ENCODE peak calls at places on chromosome 14, in six cellular contexts. R is fibroblast of lung; C is CD8-positive, alpha-beta memory T cell; P is right lobe of liver; E is neural progenitor cell; G is CD4-positive, CD25-positive, alpha-beta regulatory T cell. S is an unnamed sample. For H3K4me1 and H3K36me3, the result is how much of the 10 kb centered on the place peaks cover.

GRCh38 chr14:81464253-81465001 is 64.3 kb upstream of the STON2 start:
- DNase-seq in R (peak), P (no peak), C (peak), G (peak), E (peak), S (no peak)

GRCh38 chr14:21025374-21026151 is 702 bp upstream of the NDRG2 start:
- DNase-seq in C (no peak), G (no peak), E (peak), P (peak), R (no peak), S (peak)

GRCh38 chr14:32372154-32372553 is 43.1 kb downstream of the AKAP6 start:
- DNase-seq in E (no peak), P (no peak), G (no peak), C (no peak), R (peak), S (no peak)

GRCh38 chr14:82029038-82029437 is 495.4 kb upstream of the SEL1L start:
- DNase-seq in R (no peak), G (no peak), C (no peak), E (no peak), P (no peak), S (no peak)

GRCh38 chr14:60565211-60565610 is 56.3 kb downstream of the SIX6 start:
- DNase-seq in P (no peak), C (no peak), G (no peak), R (peak), E (no peak), S (no peak)

GRCh38 chr14:104516906-104517305 is 62.7 kb upstream of the C14orf180 start:
- DNase-seq in G (no peak), C (no peak), E (no peak), R (no peak), P (no peak), S (no peak)

GRCh38 chr14:31207746-31208545 is at the start of gene HECTD1:
- DNase-seq in G (peak), P (peak), E (peak), C (peak), R (peak), S (peak)

GRCh38 chr14:39276579-39277114 is 42.9 kb downstream of the MIA2 start:
- DNase-seq in C (no peak), E (no peak), R (no peak), G (no peak), P (no peak), S (no peak)

GRCh38 chr14:73759714-73760597 is 45.8 kb upstream of the PNMA1 start:
- DNase-seq in E (peak), P (peak), R (peak), C (peak), G (peak), S (peak)

GRCh38 chr14:103126088-103126872 is 3.0 kb downstream of the TNFAIP2 start:
- DNase-seq in P (peak), G (no peak), E (no peak), C (no peak), R (no peak), S (peak)

GRCh38 chr14:59707778-59708635 is 131.4 kb upstream of the CCDC175 start:
- DNase-seq in R (peak), G (no peak), E (no peak), C (no peak), P (peak), S (no peak)

GRCh38 chr14:105201156-105201927 is 20.2 kb upstream of the NUDT14 start:
- DNase-seq in C (no peak), P (no peak), E (peak), R (no peak), G (no peak), S (no peak)

GRCh38 chr14:101365329-101366158 is 195.8 kb upstream of the DIO3 start:
- DNase-seq in E (peak), C (no peak), P (no peak), R (no peak), G (no peak), S (no peak)

GRCh38 chr14:35331605-35332516 is 39.7 kb downstream of the PSMA6 start:
- DNase-seq in P (peak), R (peak), G (no peak), E (no peak), C (no peak), S (no peak)

GRCh38 chr14:80669416-80669815 is 272.1 kb downstream of the CEP128 start:
- DNase-seq in C (no peak), G (no peak), P (no peak), R (peak), E (no peak), S (no peak)

GRCh38 chr14:82504894-82505293 is 971.2 kb upstream of the SEL1L start:
- DNase-seq in C (no peak), G (no peak), P (no peak), E (no peak), R (no peak), S (no peak)

GRCh38 chr14:23643533-23644194 is 7.5 kb downstream of the DHRS2 start:
- DNase-seq in R (no peak), C (no peak), P (no peak), E (no peak), G (no peak), S (no peak)

GRCh38 chr14:102158797-102159196 is 19.1 kb downstream of the WDR20 start:
- DNase-seq in P (no peak), G (no peak), R (no peak), C (no peak), E (no peak), S (no peak)

GRCh38 chr14:85934886-85935254 is 404.9 kb downstream of the FLRT2 start:
- DNase-seq in R (peak), G (no peak), C (no peak), E (no peak), P (no peak), S (no peak)

GRCh38 chr14:45698462-45699134 is 445.6 kb upstream of the MIS18BP1 start:
- DNase-seq in P (no peak), R (no peak), C (no peak), G (no peak), E (no peak), S (no peak)

GRCh38 chr14:26622611-26623010 is 24.8 kb upstream of the NOVA1 start:
- DNase-seq in E (no peak), C (no peak), P (no peak), G (no peak), R (peak), S (no peak)

GRCh38 chr14:89908712-89909450 is 45.6 kb downstream of the EFCAB11 start:
- DNase-seq in E (no peak), G (no peak), R (peak), P (no peak), C (no peak), S (no peak)

GRCh38 chr14:24051162-24051788 is 534 bp upstream of the CARMIL3 start:
- DNase-seq in R (no peak), E (no peak), G (no peak), C (no peak), P (no peak), S (no peak)

GRCh38 chr14:99194136-99194535 is 77.9 kb downstream of the BCL11B start:
- DNase-seq in R (no peak), E (no peak), G (no peak), C (no peak), P (no peak), S (no peak)

GRCh38 chr14:71165121-71165574 is 257.9 kb downstream of the PCNX1 start:
- DNase-seq in C (no peak), E (no peak), P (no peak), G (no peak), R (peak), S (no peak)

GRCh38 chr14:24129410-24129998 is 955 bp upstream of the FITM1 start:
- DNase-seq in G (no peak), C (no peak), P (no peak), E (no peak), R (no peak), S (peak)

GRCh38 chr14:52923902-52924575 is 26.8 kb downstream of the FERMT2 start:
- DNase-seq in C (no peak), E (no peak), P (no peak), G (no peak), R (no peak), S (no peak)

GRCh38 chr14:93941293-93941910 is 14.3 kb downstream of the FAM181A start:
- DNase-seq in R (peak), G (no peak), P (no peak), C (no peak), E (no peak), S (no peak)

GRCh38 chr14:35046751-35047536 is 872 bp downstream of the FAM177A1 start:
- DNase-seq in G (no peak), C (peak), P (no peak), E (no peak), R (peak), S (peak)

GRCh38 chr14:30443368-30444007 is 115.5 kb upstream of the G2E3 start:
- DNase-seq in R (peak), G (no peak), P (no peak), E (peak), C (no peak), S (no peak)

GRCh38 chr14:73237219-73237785 is at the start of gene PAPLN:
- DNase-seq in G (no peak), P (peak), R (peak), E (peak), C (no peak), S (peak)

GRCh38 chr14:100872641-100873071 is 30.9 kb downstream of the RTL1 start:
- DNase-seq in C (no peak), P (peak), R (peak), E (no peak), G (no peak), S (peak)

GRCh38 chr14:73663548-73664212 is 18.9 kb downstream of the DNAL1 start:
- DNase-seq in R (peak), C (no peak), G (no peak), P (no peak), E (no peak), S (no peak)

GRCh38 chr14:20609215-20610001 is 18.2 kb upstream of the RNASE12 start:
- DNase-seq in R (peak), G (peak), P (peak), C (peak), E (peak), S (no peak)

DNA sequence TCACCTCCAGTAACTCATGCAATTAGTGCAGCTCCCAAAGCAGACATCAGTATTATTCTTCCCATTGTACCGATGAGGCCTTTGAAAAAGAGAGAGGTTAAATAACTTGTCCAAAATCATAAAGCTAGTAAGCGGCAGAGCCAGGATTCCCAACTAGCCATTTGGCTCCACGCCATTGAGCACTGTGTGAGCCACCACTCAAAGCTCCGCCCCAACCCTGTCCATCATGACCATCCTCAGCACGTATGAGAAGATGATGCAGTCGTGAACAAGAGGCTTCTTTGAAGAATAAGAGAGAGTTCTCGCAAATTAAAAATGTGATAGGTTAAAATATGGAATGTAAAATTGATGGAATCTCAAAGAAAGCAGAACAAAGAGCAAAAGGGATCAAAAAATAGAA is 14.6 kb downstream of the CLMN start:
- DNase-seq in C (no peak), R (no peak), G (no peak), E (no peak), P (no peak), S (no peak)
- H3K4me1 ChIP-seq in C (under half), R (under half), G (under half), E (under half), P (half or more), S (under half)

GRCh38 chr14:63852817-63853730 is at the start of gene SYNE2:
- DNase-seq in R (peak), C (peak), E (peak), G (peak), P (peak), S (peak)

GRCh38 chr14:63853831-63854293 is 1.1 kb downstream of the SYNE2 start:
- DNase-seq in C (peak), P (peak), E (peak), G (peak), R (peak), S (peak)

GRCh38 chr14:63855272-63855671 is 2.5 kb downstream of the SYNE2 start:
- DNase-seq in P (no peak), C (no peak), E (no peak), R (no peak), G (no peak), S (no peak)

GRCh38 chr14:63854330-63854729 is 1.5 kb downstream of the SYNE2 start:
- DNase-seq in G (no peak), R (no peak), P (no peak), C (no peak), E (peak), S (no peak)

DNA sequence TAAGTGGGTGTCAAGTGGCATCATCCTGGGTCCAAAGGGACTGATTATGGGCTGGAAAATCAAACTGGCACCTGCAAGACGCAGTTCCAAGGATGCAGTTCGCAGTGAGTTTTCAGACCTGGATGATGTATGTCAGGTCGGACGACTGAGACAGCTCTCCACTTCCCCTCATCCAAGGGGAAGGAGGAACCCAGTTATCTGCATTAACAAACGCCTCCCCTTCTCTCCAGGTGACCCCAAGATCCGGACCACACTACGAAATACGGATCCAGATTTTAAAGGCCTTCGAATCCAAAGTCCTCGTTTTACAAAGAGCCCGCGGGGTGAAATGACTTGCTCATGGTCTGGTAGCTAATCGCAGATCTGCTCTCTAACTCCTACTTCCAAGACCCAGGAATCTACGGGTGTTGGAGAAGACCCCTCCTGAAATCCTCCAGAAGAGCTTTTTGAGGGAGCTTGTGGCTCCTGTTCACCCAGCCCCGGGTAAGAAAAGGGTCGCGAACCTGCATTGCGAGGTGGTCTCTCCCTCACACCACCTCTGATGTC is 460 bp upstream of the SYNE2 start:
- DNase-seq in P (no peak), R (peak), G (no peak), C (no peak), E (no peak), S (no peak)
- H3K36me3 ChIP-seq in P (under half), R (under half), G (under half), C (under half), E (under half), S (under half)

GRCh38 chr14:75446447-75446846 is 18.6 kb downstream of the JDP2 start:
- DNase-seq in C (no peak), E (no peak), P (no peak), R (no peak), G (no peak), S (no peak)

GRCh38 chr14:75450381-75451276 is 22.8 kb downstream of the JDP2 start:
- DNase-seq in P (peak), R (peak), G (no peak), C (no peak), E (no peak), S (peak)

GRCh38 chr14:75448209-75448608 is 20.4 kb downstream of the JDP2 start:
- DNase-seq in P (no peak), G (no peak), C (no peak), R (no peak), E (no peak), S (no peak)

GRCh38 chr14:75452324-75452723 is 24.5 kb downstream of the JDP2 start:
- DNase-seq in G (no peak), R (no peak), C (no peak), P (peak), E (no peak), S (no peak)

GRCh38 chr14:75449703-75450102 is 21.9 kb downstream of the JDP2 start:
- DNase-seq in G (no peak), R (no peak), P (no peak), E (no peak), C (no peak), S (no peak)
- H3K4me3 ChIP-seq in G (no peak), R (no peak), P (no peak), E (no peak), C (no peak), S (no peak)

GRCh38 chr14:68824517-68825347 is 31.9 kb upstream of the ZFP36L1 start:
- DNase-seq in E (peak), R (peak), P (peak), G (no peak), C (no peak), S (peak)
- H3K4me1 ChIP-seq in E (under half), R (under half), P (half or more), G (under half), C (under half), S (under half)

GRCh38 chr14:91466192-91466591 is 43.9 kb downstream of the PPP4R3A start:
- DNase-seq in E (no peak), C (no peak), R (peak), P (no peak), G (no peak), S (no peak)

GRCh38 chr14:91464615-91465205 is 45.4 kb downstream of the PPP4R3A start:
- DNase-seq in R (no peak), E (peak), G (no peak), C (no peak), P (no peak), S (no peak)

GRCh38 chr14:91473046-91473445 is 37.1 kb downstream of the PPP4R3A start:
- DNase-seq in R (no peak), G (no peak), C (no peak), P (no peak), E (no peak), S (no peak)

DNA sequence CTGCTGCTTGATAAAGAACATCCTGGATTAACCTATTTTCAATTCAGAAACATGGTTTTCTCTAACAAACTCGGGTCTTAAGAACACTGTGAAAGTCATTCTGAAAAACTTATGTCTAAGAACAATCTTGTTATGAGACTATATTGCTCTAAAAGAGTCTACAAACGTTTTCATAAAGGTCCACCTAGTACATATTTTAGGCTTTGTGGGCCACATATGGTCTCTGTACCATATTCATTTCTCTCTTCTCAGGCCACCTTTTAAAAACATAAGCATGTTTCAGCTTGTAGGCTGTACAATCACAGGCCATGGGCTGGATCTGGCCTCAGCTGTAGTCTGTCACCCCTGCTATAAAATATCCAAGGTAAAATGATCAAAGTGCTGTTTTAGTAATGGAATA is 39.9 kb downstream of the PPP4R3A start:
- DNase-seq in E (no peak), P (no peak), G (no peak), R (no peak), C (no peak), S (no peak)
- H3K36me3 ChIP-seq in E (under half), P (under half), G (half or more), R (under half), C (half or more), S (under half)

GRCh38 chr14:22227084-22227483 is 361.9 kb downstream of the DAD1 start:
- DNase-seq in C (no peak), G (no peak), E (no peak), R (no peak), P (no peak), S (no peak)
- H3K4me3 ChIP-seq in C (no peak), G (peak), E (no peak), R (no peak), P (no peak), S (no peak)

DNA sequence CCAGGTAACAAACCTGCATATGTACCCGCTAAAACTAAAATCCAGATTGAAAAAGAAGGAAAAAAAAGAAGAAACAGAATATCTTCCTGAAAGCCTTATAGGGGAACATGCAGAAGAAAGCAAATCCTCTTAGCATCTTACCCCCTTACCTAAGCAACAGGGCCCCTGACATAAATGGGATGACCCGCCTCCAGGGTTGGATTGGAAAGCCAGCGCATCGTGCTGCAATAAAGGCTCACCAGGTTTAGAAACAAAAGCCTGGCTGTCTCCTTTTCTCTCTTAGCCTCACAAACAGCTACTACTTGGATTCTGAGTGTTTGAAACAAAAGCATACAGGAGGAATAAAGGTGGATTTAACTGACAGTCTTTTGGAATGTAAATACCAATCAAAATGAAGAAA is 13.8 kb upstream of the ADCK1 start:
- DNase-seq in E (peak), G (no peak), R (no peak), P (no peak), C (no peak), S (no peak)
- H3K4me1 ChIP-seq in E (under half), G (under half), R (under half), P (under half), C (under half), S (under half)